ENCODE peak calls at places on chromosomes 2 and 18, in ten cellular contexts. One of them, this sample, is unnamed.
A peak's percentile ranks its signal among the peaks of the same experiment; 100 is the strongest.

GRCh38 chr2:159187095-159187494 is 99.4 kb downstream of the WDSUB1 start:
- DNase-seq in activated naive CD4-positive, alpha-beta T cell: no peak
- DNase-seq in ovary: no peak
- DNase-seq in astrocyte of the spinal cord: peak; percentile 13
- DNase-seq in memory B cell: no peak
- DNase-seq in left ventricle myocardium inferior: no peak
- DNase-seq in progenitor cell of endocrine pancreas: no peak
- DNase-seq in natural killer cell treated with Interleukin-12 subunit alpha and Interleukin-12 subunit beta and Interleukin-15 and Interleukin-18, amount 100 ng/mL, for 72 hours: no peak
- DNase-seq in stimulated activated CD4-positive, alpha-beta T cell treated with anti-CD3 and anti-CD28 coated beads, Interleukin-15, amount 100 ng/mL, for 24 hours: no peak
- DNase-seq in head of caudate nucleus: no peak
- DNase-seq in this sample: no peak

GRCh38 chr18:79426376-79427300 is 30.9 kb downstream of the NFATC1 start:
- DNase-seq in stimulated activated CD4-positive, alpha-beta T cell treated with anti-CD3 and anti-CD28 coated beads, Interleukin-15, amount 100 ng/mL, for 24 hours: no peak
- DNase-seq in memory B cell: no peak
- DNase-seq in ovary: no peak
- DNase-seq in natural killer cell treated with Interleukin-12 subunit alpha and Interleukin-12 subunit beta and Interleukin-15 and Interleukin-18, amount 100 ng/mL, for 72 hours: no peak
- DNase-seq in progenitor cell of endocrine pancreas: no peak
- DNase-seq in astrocyte of the spinal cord: no peak
- DNase-seq in activated naive CD4-positive, alpha-beta T cell: no peak
- DNase-seq in head of caudate nucleus: no peak
- DNase-seq in left ventricle myocardium inferior: no peak
- DNase-seq in this sample: no peak

GRCh38 chr2:100780203-100781008 is 39.5 kb upstream of the NPAS2 start:
- DNase-seq in natural killer cell treated with Interleukin-12 subunit alpha and Interleukin-12 subunit beta and Interleukin-15 and Interleukin-18, amount 100 ng/mL, for 72 hours: no peak
- DNase-seq in progenitor cell of endocrine pancreas: no peak
- DNase-seq in memory B cell: no peak
- DNase-seq in activated naive CD4-positive, alpha-beta T cell: no peak
- DNase-seq in astrocyte of the spinal cord: peak; percentile 66
- DNase-seq in ovary: no peak
- DNase-seq in head of caudate nucleus: no peak
- DNase-seq in left ventricle myocardium inferior: no peak
- DNase-seq in stimulated activated CD4-positive, alpha-beta T cell treated with anti-CD3 and anti-CD28 coated beads, Interleukin-15, amount 100 ng/mL, for 24 hours: no peak
- DNase-seq in this sample: no peak

GRCh38 chr2:10500601-10501361 is 52.7 kb upstream of the ODC1 start:
- DNase-seq in left ventricle myocardium inferior: no peak
- DNase-seq in astrocyte of the spinal cord: no peak
- DNase-seq in progenitor cell of endocrine pancreas: no peak
- DNase-seq in stimulated activated CD4-positive, alpha-beta T cell treated with anti-CD3 and anti-CD28 coated beads, Interleukin-15, amount 100 ng/mL, for 24 hours: no peak
- DNase-seq in natural killer cell treated with Interleukin-12 subunit alpha and Interleukin-12 subunit beta and Interleukin-15 and Interleukin-18, amount 100 ng/mL, for 72 hours: no peak
- DNase-seq in activated naive CD4-positive, alpha-beta T cell: no peak
- DNase-seq in ovary: no peak
- DNase-seq in head of caudate nucleus: no peak
- DNase-seq in memory B cell: no peak
- DNase-seq in this sample: no peak

GRCh38 chr18:2932247-2933181 is 80.4 kb downstream of the LPIN2 start:
- DNase-seq in activated naive CD4-positive, alpha-beta T cell: no peak
- DNase-seq in astrocyte of the spinal cord: peak; percentile 72
- DNase-seq in head of caudate nucleus: no peak
- DNase-seq in progenitor cell of endocrine pancreas: no peak
- DNase-seq in ovary: peak; percentile 33
- DNase-seq in natural killer cell treated with Interleukin-12 subunit alpha and Interleukin-12 subunit beta and Interleukin-15 and Interleukin-18, amount 100 ng/mL, for 72 hours: no peak
- DNase-seq in stimulated activated CD4-positive, alpha-beta T cell treated with anti-CD3 and anti-CD28 coated beads, Interleukin-15, amount 100 ng/mL, for 24 hours: peak; percentile 42
- DNase-seq in memory B cell: peak; percentile 48
- DNase-seq in left ventricle myocardium inferior: no peak
- DNase-seq in this sample: peak; percentile 78

GRCh38 chr2:118013221-118013723 is 598 bp downstream of the CCDC93 start:
- DNase-seq in ovary: peak; percentile 55
- DNase-seq in stimulated activated CD4-positive, alpha-beta T cell treated with anti-CD3 and anti-CD28 coated beads, Interleukin-15, amount 100 ng/mL, for 24 hours: peak; percentile 48
- DNase-seq in progenitor cell of endocrine pancreas: peak; percentile 37
- DNase-seq in left ventricle myocardium inferior: peak; percentile 54
- DNase-seq in head of caudate nucleus: peak; percentile 14
- DNase-seq in memory B cell: no peak
- DNase-seq in natural killer cell treated with Interleukin-12 subunit alpha and Interleukin-12 subunit beta and Interleukin-15 and Interleukin-18, amount 100 ng/mL, for 72 hours: peak; percentile 63
- DNase-seq in activated naive CD4-positive, alpha-beta T cell: no peak
- DNase-seq in astrocyte of the spinal cord: no peak
- DNase-seq in this sample: peak; percentile 63

GRCh38 chr2:18356676-18357075 is 203.8 kb downstream of the RDH14 start:
- DNase-seq in left ventricle myocardium inferior: no peak
- DNase-seq in progenitor cell of endocrine pancreas: no peak
- DNase-seq in memory B cell: no peak
- DNase-seq in ovary: no peak
- DNase-seq in natural killer cell treated with Interleukin-12 subunit alpha and Interleukin-12 subunit beta and Interleukin-15 and Interleukin-18, amount 100 ng/mL, for 72 hours: no peak
- DNase-seq in astrocyte of the spinal cord: peak; percentile 57
- DNase-seq in activated naive CD4-positive, alpha-beta T cell: no peak
- DNase-seq in stimulated activated CD4-positive, alpha-beta T cell treated with anti-CD3 and anti-CD28 coated beads, Interleukin-15, amount 100 ng/mL, for 24 hours: no peak
- DNase-seq in head of caudate nucleus: no peak
- DNase-seq in this sample: peak; percentile 37

GRCh38 chr2:236828002-236828401 is 257.7 kb upstream of the COPS8 start:
- DNase-seq in activated naive CD4-positive, alpha-beta T cell: no peak
- DNase-seq in stimulated activated CD4-positive, alpha-beta T cell treated with anti-CD3 and anti-CD28 coated beads, Interleukin-15, amount 100 ng/mL, for 24 hours: no peak
- DNase-seq in memory B cell: no peak
- DNase-seq in ovary: no peak
- DNase-seq in astrocyte of the spinal cord: no peak
- DNase-seq in head of caudate nucleus: no peak
- DNase-seq in natural killer cell treated with Interleukin-12 subunit alpha and Interleukin-12 subunit beta and Interleukin-15 and Interleukin-18, amount 100 ng/mL, for 72 hours: no peak
- DNase-seq in progenitor cell of endocrine pancreas: no peak
- DNase-seq in left ventricle myocardium inferior: no peak
- DNase-seq in this sample: no peak

GRCh38 chr2:98912957-98913915 is 22.8 kb downstream of the CRACDL start:
- DNase-seq in natural killer cell treated with Interleukin-12 subunit alpha and Interleukin-12 subunit beta and Interleukin-15 and Interleukin-18, amount 100 ng/mL, for 72 hours: no peak
- DNase-seq in ovary: no peak
- DNase-seq in memory B cell: no peak
- DNase-seq in activated naive CD4-positive, alpha-beta T cell: no peak
- DNase-seq in progenitor cell of endocrine pancreas: no peak
- DNase-seq in left ventricle myocardium inferior: no peak
- DNase-seq in head of caudate nucleus: peak; percentile 8
- DNase-seq in astrocyte of the spinal cord: peak; percentile 50
- DNase-seq in stimulated activated CD4-positive, alpha-beta T cell treated with anti-CD3 and anti-CD28 coated beads, Interleukin-15, amount 100 ng/mL, for 24 hours: no peak
- DNase-seq in this sample: no peak

GRCh38 chr2:215660687-215661086 is 224.8 kb upstream of the FN1 start:
- DNase-seq in left ventricle myocardium inferior: no peak
- DNase-seq in natural killer cell treated with Interleukin-12 subunit alpha and Interleukin-12 subunit beta and Interleukin-15 and Interleukin-18, amount 100 ng/mL, for 72 hours: no peak
- DNase-seq in head of caudate nucleus: no peak
- DNase-seq in progenitor cell of endocrine pancreas: no peak
- DNase-seq in activated naive CD4-positive, alpha-beta T cell: no peak
- DNase-seq in stimulated activated CD4-positive, alpha-beta T cell treated with anti-CD3 and anti-CD28 coated beads, Interleukin-15, amount 100 ng/mL, for 24 hours: no peak
- DNase-seq in astrocyte of the spinal cord: peak; percentile 91
- DNase-seq in memory B cell: no peak
- DNase-seq in ovary: no peak
- DNase-seq in this sample: no peak

GRCh38 chr2:172518995-172519394 is 36.9 kb upstream of the PDK1 start:
- DNase-seq in activated naive CD4-positive, alpha-beta T cell: no peak
- DNase-seq in natural killer cell treated with Interleukin-12 subunit alpha and Interleukin-12 subunit beta and Interleukin-15 and Interleukin-18, amount 100 ng/mL, for 72 hours: no peak
- DNase-seq in memory B cell: no peak
- DNase-seq in progenitor cell of endocrine pancreas: no peak
- DNase-seq in astrocyte of the spinal cord: no peak
- DNase-seq in head of caudate nucleus: no peak
- DNase-seq in left ventricle myocardium inferior: no peak
- DNase-seq in ovary: no peak
- DNase-seq in stimulated activated CD4-positive, alpha-beta T cell treated with anti-CD3 and anti-CD28 coated beads, Interleukin-15, amount 100 ng/mL, for 24 hours: no peak
- DNase-seq in this sample: no peak

GRCh38 chr18:9348079-9348671 is 13.6 kb downstream of the TWSG1 start:
- DNase-seq in activated naive CD4-positive, alpha-beta T cell: no peak
- DNase-seq in stimulated activated CD4-positive, alpha-beta T cell treated with anti-CD3 and anti-CD28 coated beads, Interleukin-15, amount 100 ng/mL, for 24 hours: no peak
- DNase-seq in ovary: no peak
- DNase-seq in left ventricle myocardium inferior: no peak
- DNase-seq in natural killer cell treated with Interleukin-12 subunit alpha and Interleukin-12 subunit beta and Interleukin-15 and Interleukin-18, amount 100 ng/mL, for 72 hours: no peak
- DNase-seq in head of caudate nucleus: no peak
- DNase-seq in progenitor cell of endocrine pancreas: no peak
- DNase-seq in memory B cell: no peak
- DNase-seq in astrocyte of the spinal cord: peak; percentile 77
- DNase-seq in this sample: no peak